ENCODE peak calls at places on chromosomes 1 and 21, in four cellular contexts. E, A, H and G are unnamed samples.
A peak's percentile ranks its signal among the peaks of the same experiment; 100 is the strongest.

GRCh38 chr1:79711001-79711431 is 704.5 kb upstream of the ADGRL4 start:
- DNase-seq in E (no peak), A (no peak), H (peak; percentile 43), G (peak; percentile 49)

GRCh38 chr1:245156736-245157505 is 2.1 kb downstream of the KIF26B start:
- DNase-seq in E (no peak), A (no peak), H (no peak), G (peak; percentile 22)

GRCh38 chr1:156931553-156931952 is 11.1 kb downstream of the LRRC71 start:
- DNase-seq in E (no peak), A (peak; percentile 53), H (no peak), G (no peak)

GRCh38 chr1:240501115-240501514 is 110.8 kb downstream of the GREM2 start:
- DNase-seq in E (no peak), A (no peak), H (no peak), G (no peak)

GRCh38 chr1:219660666-219661463 is 48.0 kb upstream of the ZC3H11B start:
- DNase-seq in E (peak; percentile 81), A (peak; percentile 87), H (peak; percentile 12), G (peak; percentile 92)

GRCh38 chr1:243336163-243336562 is 80.3 kb downstream of the SDCCAG8 start:
- DNase-seq in E (no peak), A (no peak), H (no peak), G (no peak)

GRCh38 chr1:17405898-17406759 is 33.3 kb downstream of the RCC2 start:
- DNase-seq in E (no peak), A (peak; percentile 53), H (no peak), G (peak; percentile 68)

GRCh38 chr1:53526451-53527101 is 67.4 kb downstream of the DMRTB1 start:
- DNase-seq in E (peak; percentile 82), A (peak; percentile 81), H (no peak), G (peak; percentile 49)

GRCh38 chr21:39325458-39325857 is 12.0 kb upstream of the BRWD1 start:
- DNase-seq in E (no peak), A (no peak), H (no peak), G (no peak)

GRCh38 chr1:93701619-93702018 is 20.0 kb upstream of the BCAR3 start:
- DNase-seq in E (peak; percentile 74), A (peak; percentile 91), H (peak; percentile 62), G (peak; percentile 99)

GRCh38 chr1:20538227-20538626 is 14.1 kb upstream of the FAM43B start:
- DNase-seq in E (no peak), A (no peak), H (no peak), G (no peak)

GRCh38 chr1:85734961-85735360 is 26.7 kb upstream of the ZNHIT6 start:
- DNase-seq in E (no peak), A (no peak), H (no peak), G (no peak)

GRCh38 chr1:59686170-59686569 is 128.6 kb upstream of the HOOK1 start:
- DNase-seq in E (no peak), A (no peak), H (no peak), G (no peak)

GRCh38 chr1:156641761-156642264 is at the start of gene BCAN:
- DNase-seq in E (no peak), A (peak; percentile 23), H (no peak), G (no peak)

GRCh38 chr21:15667824-15668223 is 62.0 kb upstream of the USP25 start:
- DNase-seq in E (no peak), A (peak; percentile 8), H (no peak), G (no peak)

GRCh38 chr1:95627244-95627643 is 393.2 kb downstream of the RWDD3 start:
- DNase-seq in E (no peak), A (no peak), H (no peak), G (no peak)

GRCh38 chr21:33414068-33414467 is 10.9 kb downstream of the IFNGR2 start:
- DNase-seq in E (no peak), A (no peak), H (no peak), G (no peak)

GRCh38 chr21:45496968-45497845 is 45.0 kb downstream of the SLC19A1 start:
- DNase-seq in E (no peak), A (no peak), H (no peak), G (no peak)

GRCh38 chr1:218259800-218260199 is 25.3 kb upstream of the RRP15 start:
- DNase-seq in E (no peak), A (peak; percentile 3), H (no peak), G (no peak)

GRCh38 chr1:77776007-77776725 is 3.3 kb upstream of the MIGA1 start:
- DNase-seq in E (no peak), A (no peak), H (no peak), G (no peak)

GRCh38 chr1:160951443-160952128 is 3.0 kb downstream of the ITLN2 start:
- DNase-seq in E (no peak), A (peak; percentile 63), H (peak; percentile 17), G (peak; percentile 53)

GRCh38 chr1:22826630-22827580 is 116.3 kb downstream of the EPHB2 start:
- DNase-seq in E (no peak), A (peak; percentile 25), H (no peak), G (peak; percentile 46)

DNA sequence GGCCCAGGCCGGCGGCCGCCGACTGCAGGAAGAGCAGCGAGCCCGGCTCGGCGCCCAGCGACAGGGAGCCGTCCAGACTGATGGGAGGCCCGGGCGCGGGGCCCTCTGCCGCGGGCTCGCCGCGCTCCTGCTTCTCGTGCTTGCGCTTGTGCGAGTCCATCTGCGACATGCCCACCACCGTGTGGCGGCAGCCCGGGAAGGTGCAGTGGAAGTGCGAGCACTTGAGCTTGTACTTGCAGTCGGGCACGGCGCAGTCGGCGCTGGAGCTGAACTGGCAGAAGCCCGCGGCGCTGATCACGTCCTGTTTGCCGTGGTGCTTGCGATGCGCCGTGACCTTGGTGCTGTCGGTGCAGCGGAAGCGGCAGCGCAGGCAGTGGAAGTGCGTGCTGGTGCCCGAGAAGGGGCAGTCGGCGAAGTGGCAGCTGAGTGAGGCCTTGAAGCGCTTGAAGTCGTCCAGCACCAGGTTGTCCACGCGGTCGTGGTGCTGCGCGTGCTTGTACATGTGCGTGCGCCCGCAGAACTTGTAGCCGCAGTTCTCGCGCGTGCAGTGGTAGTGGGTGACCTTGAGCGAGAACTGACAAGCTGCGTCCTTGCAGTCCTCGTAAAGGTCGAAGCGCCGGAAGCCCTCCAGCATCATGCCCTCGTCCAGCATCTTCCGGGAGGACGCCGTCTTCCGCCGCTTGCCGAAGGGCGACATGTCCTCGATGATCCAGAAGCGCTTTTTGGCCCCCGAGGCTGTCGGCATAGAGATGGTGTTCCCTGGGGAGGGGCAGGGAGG is 157.0 kb downstream of the CASZ1 start:
- DNase-seq in E (no peak), A (no peak), H (no peak), G (peak; percentile 19)
- H3K4me3 ChIP-seq in E (peak overlapping the region; percentile 20), A (no peak overlapping the region), H (no peak overlapping the region), G (no peak overlapping the region)

GRCh38 chr1:203219171-203219570 is 10.3 kb downstream of the CHIT1 start:
- DNase-seq in E (no peak), A (no peak), H (no peak), G (no peak)

GRCh38 chr1:203216274-203217138 is 13.0 kb downstream of the CHIT1 start:
- DNase-seq in E (no peak), A (peak; percentile 78), H (peak; percentile 25), G (peak; percentile 82)

GRCh38 chr1:203215573-203215972 is 13.9 kb downstream of the CHIT1 start:
- DNase-seq in E (no peak), A (no peak), H (no peak), G (no peak)

GRCh38 chr1:203217668-203218067 is 11.8 kb downstream of the CHIT1 start:
- DNase-seq in E (no peak), A (no peak), H (no peak), G (no peak)

GRCh38 chr1:203217139-203217621 is 12.3 kb downstream of the CHIT1 start:
- DNase-seq in E (no peak), A (no peak), H (no peak), G (no peak)
- TF ChIP-seq CTCF in E (no peak), A (peak; percentile 17), H (peak; percentile 21), G (peak; percentile 16)

DNA sequence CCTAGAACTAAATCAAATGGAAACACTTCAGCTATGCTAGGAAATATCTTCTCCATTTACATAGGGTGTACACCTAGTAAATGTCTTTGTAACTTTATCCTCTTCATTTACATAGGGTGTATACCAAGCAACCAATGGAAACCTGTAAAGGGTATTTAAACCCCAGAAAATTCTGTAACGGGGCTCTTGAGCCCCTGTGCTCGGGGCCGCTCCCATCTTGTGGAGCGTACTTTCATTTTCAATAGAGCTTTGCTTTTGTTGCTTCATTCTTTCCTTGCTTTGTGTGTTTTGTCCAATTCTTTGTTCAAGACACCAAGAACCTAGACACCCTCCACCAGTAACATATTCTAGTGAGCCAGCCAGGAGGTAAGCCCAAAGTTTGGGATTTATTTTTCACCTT is 19.5 kb upstream of the CYP4X1 start:
- DNase-seq in E (no peak), A (no peak), H (no peak), G (no peak)
- H3K4me3 ChIP-seq in E (no peak overlapping the region), A (no peak overlapping the region), H (no peak overlapping the region), G (no peak overlapping the region)

DNA sequence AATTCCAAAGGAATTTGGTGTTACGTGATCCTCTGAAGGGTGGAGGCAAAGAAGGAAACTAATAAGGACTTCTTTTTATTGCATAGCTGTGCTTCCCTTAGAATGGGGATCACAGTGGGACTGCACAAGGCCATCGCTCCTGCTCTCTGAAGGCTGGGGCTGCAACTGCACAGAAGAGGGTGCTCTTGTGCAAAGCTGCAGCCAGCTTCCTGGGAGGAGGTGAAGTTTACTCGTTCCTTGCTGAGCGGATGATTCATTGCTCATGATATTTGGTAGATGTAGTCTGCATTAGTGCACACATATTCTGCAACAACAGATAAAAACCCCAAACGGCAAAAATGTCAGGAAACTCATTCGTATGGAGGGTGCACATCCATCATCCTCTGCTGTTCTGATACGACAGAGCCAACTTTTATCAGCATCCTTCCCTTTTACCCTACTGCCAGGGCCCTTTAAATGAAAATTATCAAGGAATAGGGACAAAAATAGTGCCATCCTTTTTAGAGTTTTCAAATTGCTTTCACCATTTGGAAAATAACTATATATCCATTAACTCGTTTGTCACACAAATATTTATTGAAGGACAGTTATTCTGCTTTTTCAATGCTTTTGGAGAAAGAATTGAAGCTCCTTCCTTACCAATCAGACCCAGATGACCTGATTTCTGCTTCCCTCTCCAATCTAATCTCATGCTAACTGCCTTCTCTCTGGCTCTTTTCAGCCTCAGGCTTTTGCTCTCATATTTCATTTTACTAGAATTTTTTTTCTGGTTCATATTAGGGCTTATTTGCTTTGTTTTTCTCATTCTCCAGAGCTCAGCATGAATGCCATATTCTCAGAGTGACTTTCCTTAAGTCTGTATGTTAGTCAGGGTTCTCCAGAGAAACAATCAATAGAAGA is 263.6 kb downstream of the DUSP10 start:
- DNase-seq in E (no peak), A (peak; percentile 83), H (no peak), G (peak; percentile 90)
- TF ChIP-seq CTCF in E (peak; percentile 30), A (peak; percentile 86), H (peak; percentile 88), G (peak; percentile 94)

GRCh38 chr1:64194168-64195088 is 9.0 kb upstream of the UBE2U start:
- DNase-seq in E (no peak), A (no peak), H (no peak), G (no peak)

GRCh38 chr1:64192290-64192689 is 11.1 kb upstream of the UBE2U start:
- DNase-seq in E (no peak), A (no peak), H (no peak), G (no peak)

GRCh38 chr1:64197076-64197475 is 6.3 kb upstream of the UBE2U start:
- DNase-seq in E (no peak), A (no peak), H (no peak), G (no peak)

GRCh38 chr1:64196074-64196869 is 7.2 kb upstream of the UBE2U start:
- DNase-seq in E (no peak), A (no peak), H (no peak), G (no peak)

DNA sequence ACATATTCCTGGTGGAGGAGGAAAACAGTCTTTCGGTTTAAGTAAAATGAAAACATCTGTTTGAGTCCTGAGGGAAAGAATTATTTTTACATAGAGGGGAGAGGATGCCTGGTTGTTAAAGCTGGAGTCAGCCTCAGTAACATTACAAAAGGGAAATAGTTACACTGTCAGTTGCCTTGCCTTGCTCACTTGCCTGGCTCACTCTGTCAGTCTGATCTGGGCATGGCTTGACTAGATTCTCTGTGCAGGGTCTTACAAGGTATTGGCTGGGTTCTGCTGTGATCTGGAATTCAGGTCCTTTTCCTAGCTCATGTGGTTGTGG is 8.4 kb upstream of the UBE2U start:
- DNase-seq in E (no peak), A (peak; percentile 29), H (no peak), G (no peak)
- H3K4me3 ChIP-seq in E (no peak overlapping the region), A (no peak overlapping the region), H (no peak overlapping the region), G (no peak overlapping the region)

GRCh38 chr1:228416217-228416971 is at the start of gene TRIM17:
- DNase-seq in E (no peak), A (peak; percentile 29), H (no peak), G (no peak)
- TF ChIP-seq CTCF in E (no peak), A (peak; percentile 48), H (no peak), G (peak; percentile 44)